ENCODE peak calls at places on chromosomes 7 and 10, in ten cellular contexts. H, L, V, Q, A, F, I, D, P and K are unnamed samples.

GRCh38 chr10:99233680-99234018 is 2.0 kb downstream of the HPSE2 start:
- DNase-seq in H (no peak), L (no peak), V (no peak), Q (no peak), A (no peak), F (no peak), I (no peak), D (no peak), P (no peak), K (no peak)

GRCh38 chr10:6202098-6202683 is 541 bp upstream of the PFKFB3 start:
- DNase-seq in H (no peak), L (no peak), V (peak), Q (peak), A (no peak), F (no peak), I (no peak), D (no peak), P (peak), K (no peak)

GRCh38 chr7:80018941-80019808 is 115.5 kb upstream of the GNAI1 start:
- DNase-seq in H (no peak), L (no peak), V (peak), Q (peak), A (peak), F (peak), I (peak), D (no peak), P (peak), K (no peak)

GRCh38 chr10:130745831-130746230 is 565.7 kb downstream of the TCERG1L start:
- DNase-seq in H (no peak), L (no peak), V (no peak), Q (no peak), A (no peak), F (no peak), I (no peak), D (peak), P (no peak), K (peak)

GRCh38 chr10:75395955-75396860 is 5.4 kb downstream of the ZNF503 start:
- DNase-seq in H (no peak), L (no peak), V (no peak), Q (no peak), A (peak), F (no peak), I (no peak), D (no peak), P (peak), K (peak)

GRCh38 chr10:103895458-103896186 is 22.4 kb downstream of the STN1 start:
- DNase-seq in H (no peak), L (no peak), V (no peak), Q (peak), A (peak), F (no peak), I (peak), D (no peak), P (no peak), K (no peak)

GRCh38 chr10:117439243-117439912 is 64.1 kb upstream of the PDZD8 start:
- DNase-seq in H (no peak), L (no peak), V (no peak), Q (peak), A (peak), F (peak), I (peak), D (no peak), P (no peak), K (no peak)

GRCh38 chr7:96199421-96199820 is 122.5 kb downstream of the SLC25A13 start:
- DNase-seq in H (no peak), L (no peak), V (no peak), Q (no peak), A (peak), F (no peak), I (peak), D (no peak), P (no peak), K (no peak)

GRCh38 chr10:63467833-63468232 is 2.1 kb upstream of the JMJD1C start:
- DNase-seq in H (no peak), L (no peak), V (no peak), Q (no peak), A (peak), F (peak), I (no peak), D (no peak), P (no peak), K (no peak)

GRCh38 chr10:74244097-74244685 is 93.2 kb downstream of the ADK start:
- DNase-seq in H (no peak), L (no peak), V (peak), Q (peak), A (peak), F (peak), I (peak), D (no peak), P (no peak), K (no peak)

GRCh38 chr7:157527686-157528085 is 190.9 kb downstream of the DNAJB6 start:
- DNase-seq in H (no peak), L (no peak), V (no peak), Q (no peak), A (no peak), F (no peak), I (no peak), D (peak), P (no peak), K (peak)

GRCh38 chr7:121002755-121003114 is 14.2 kb downstream of the CPED1 start:
- DNase-seq in H (no peak), L (no peak), V (no peak), Q (no peak), A (peak), F (no peak), I (peak), D (no peak), P (no peak), K (no peak)

GRCh38 chr7:927031-927671 is 27.3 kb downstream of the ADAP1 start:
- DNase-seq in H (no peak), L (no peak), V (no peak), Q (no peak), A (no peak), F (no peak), I (no peak), D (peak), P (no peak), K (peak)

GRCh38 chr7:156935250-156935649 is 14.3 kb upstream of the NOM1 start:
- DNase-seq in H (no peak), L (no peak), V (no peak), Q (no peak), A (no peak), F (no peak), I (peak), D (no peak), P (no peak), K (no peak)

GRCh38 chr10:4807803-4808507 is 18.1 kb upstream of the AKR1E2 start:
- DNase-seq in H (peak), L (no peak), V (no peak), Q (peak), A (peak), F (no peak), I (peak), D (no peak), P (no peak), K (no peak)

GRCh38 chr10:24703700-24704099 is 20.0 kb downstream of the ARHGAP21 start:
- DNase-seq in H (no peak), L (no peak), V (no peak), Q (no peak), A (peak), F (no peak), I (peak), D (no peak), P (no peak), K (no peak)

GRCh38 chr10:6759961-6760360 is 179.9 kb upstream of the PRKCQ start:
- DNase-seq in H (no peak), L (no peak), V (no peak), Q (no peak), A (no peak), F (no peak), I (no peak), D (no peak), P (no peak), K (no peak)